ENCODE peak calls at places on chromosomes 2 and 18, in four cellular contexts. H, Y, I and W are unnamed samples.

GRCh38 chr2:235634435-235635152 is 140.8 kb downstream of the AGAP1 start:
- DNase-seq in I (no peak), Y (no peak), H (no peak), W (no peak)

GRCh38 chr18:31010601-31011000 is 31.9 kb downstream of the DSC3 start:
- DNase-seq in H (no peak), I (no peak), Y (no peak), W (no peak)

GRCh38 chr2:101300164-101300563 is 8.3 kb downstream of the RNF149 start:
- DNase-seq in Y (no peak), H (no peak), I (no peak), W (no peak)

GRCh38 chr2:181627545-181627944 is 29.4 kb downstream of the CERKL start:
- DNase-seq in H (no peak), Y (no peak), I (no peak), W (no peak)

GRCh38 chr2:187117483-187117882 is 268.5 kb upstream of the ZSWIM2 start:
- DNase-seq in H (no peak), Y (no peak), I (no peak), W (no peak)

GRCh38 chr2:3532941-3533340 is 13.6 kb upstream of the ADI1 start:
- DNase-seq in Y (no peak), I (no peak), H (no peak), W (no peak)

GRCh38 chr18:36697905-36698304 is 130.9 kb downstream of the TPGS2 start:
- DNase-seq in Y (peak; percentile 76), I (no peak), H (no peak), W (no peak)

GRCh38 chr18:67549946-67550345 is 33.4 kb upstream of the DSEL start:
- DNase-seq in Y (no peak), I (no peak), H (no peak), W (no peak)

GRCh38 chr18:28063181-28063790 is 113.6 kb downstream of the CDH2 start:
- DNase-seq in I (no peak), H (no peak), Y (no peak), W (no peak)

GRCh38 chr2:161474920-161475319 is 58.8 kb downstream of the TBR1 start:
- DNase-seq in Y (no peak), I (no peak), H (no peak), W (no peak)

GRCh38 chr2:195535911-195536522 is 121.0 kb upstream of the SLC39A10 start:
- DNase-seq in I (no peak), H (no peak), Y (peak; percentile 30), W (peak; percentile 37)

GRCh38 chr2:39649491-39649890 is 16.2 kb upstream of the TMEM178A start:
- DNase-seq in H (no peak), Y (no peak), I (no peak), W (no peak)

GRCh38 chr18:54020971-54021370 is 203.5 kb downstream of the MBD2 start:
- DNase-seq in I (no peak), Y (no peak), H (no peak), W (no peak)

GRCh38 chr2:240340361-240340761 is 95.1 kb upstream of the GPC1 start:
- DNase-seq in I (no peak), Y (no peak), H (no peak), W (no peak)

GRCh38 chr2:15511686-15512085 is 49.4 kb downstream of the NBAS start:
- DNase-seq in H (no peak), I (no peak), Y (no peak), W (no peak)

GRCh38 chr18:22467760-22468553 is 50.2 kb upstream of the CTAGE1 start:
- DNase-seq in H (peak; percentile 41), Y (no peak), I (no peak), W (no peak)

GRCh38 chr2:151637284-151637781 is 96.9 kb downstream of the NEB start:
- DNase-seq in I (no peak), Y (peak; percentile 15), H (no peak), W (no peak)

GRCh38 chr2:46029332-46029811 is 267.8 kb upstream of the EPAS1 start:
- DNase-seq in I (no peak), H (no peak), Y (no peak), W (no peak)

GRCh38 chr2:26067980-26068507 is 34.2 kb downstream of the RAB10 start:
- DNase-seq in Y (no peak), H (no peak), I (no peak), W (no peak)

GRCh38 chr2:174717273-174717672 is 47.0 kb downstream of the CHRNA1 start:
- DNase-seq in H (no peak), Y (no peak), I (no peak), W (no peak)

GRCh38 chr18:5463390-5463789 is 80.4 kb downstream of the EPB41L3 start:
- DNase-seq in Y (peak; percentile 74), I (peak; percentile 76), H (peak; percentile 34), W (peak; percentile 31)

GRCh38 chr2:219636941-219637841 is 9.8 kb downstream of the SLC4A3 start:
- DNase-seq in Y (no peak), H (peak; percentile 19), I (no peak), W (no peak)

GRCh38 chr2:201644001-201644400 is 698 bp upstream of the TMEM237 start:
- DNase-seq in Y (peak; percentile 43), H (peak; percentile 71), I (no peak), W (peak; percentile 34)

GRCh38 chr2:23019476-23019875 is 365.5 kb upstream of the KLHL29 start:
- DNase-seq in H (no peak), I (no peak), Y (no peak), W (no peak)

GRCh38 chr2:24919977-24920812 is at the start of gene ADCY3:
- DNase-seq in H (peak; percentile 72), I (peak; percentile 51), Y (no peak), W (peak; percentile 50)

GRCh38 chr18:45505497-45506206 is 109.6 kb upstream of the SLC14A2 start:
- DNase-seq in Y (no peak), I (no peak), H (no peak), W (no peak)

GRCh38 chr2:20561703-20562454 is 89.0 kb downstream of the HS1BP3 start:
- DNase-seq in Y (no peak), H (no peak), I (no peak), W (no peak)

GRCh38 chr2:38443021-38443541 is 66.0 kb upstream of the ATL2 start:
- DNase-seq in H (no peak), I (no peak), Y (peak; percentile 26), W (peak; percentile 37)

DNA sequence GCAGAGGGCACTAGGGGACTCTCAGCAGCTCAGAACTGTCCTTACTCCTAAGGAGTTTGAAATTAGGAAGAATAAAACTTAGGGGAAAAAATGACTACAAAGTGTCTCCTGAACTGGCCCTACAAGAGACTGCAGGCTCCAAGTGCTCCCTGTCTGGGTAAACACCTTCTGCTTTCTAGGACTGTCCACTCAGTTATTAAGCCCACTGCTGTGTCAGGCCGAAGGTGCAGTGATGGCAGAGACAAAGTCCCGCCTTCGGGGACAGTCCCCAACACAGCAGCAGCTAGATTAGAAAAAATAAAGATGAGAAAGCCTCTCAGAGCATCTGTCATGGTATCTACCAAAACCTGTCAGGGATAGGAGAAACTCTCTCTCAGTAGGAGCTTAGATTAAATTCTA is 28.3 kb downstream of the TWIST2 start:
- DNase-seq in H (no peak), I (no peak), Y (no peak), W (no peak)
- TF ChIP-seq CTCF in H (no peak), I (no peak), Y (no peak), W (no peak)

DNA sequence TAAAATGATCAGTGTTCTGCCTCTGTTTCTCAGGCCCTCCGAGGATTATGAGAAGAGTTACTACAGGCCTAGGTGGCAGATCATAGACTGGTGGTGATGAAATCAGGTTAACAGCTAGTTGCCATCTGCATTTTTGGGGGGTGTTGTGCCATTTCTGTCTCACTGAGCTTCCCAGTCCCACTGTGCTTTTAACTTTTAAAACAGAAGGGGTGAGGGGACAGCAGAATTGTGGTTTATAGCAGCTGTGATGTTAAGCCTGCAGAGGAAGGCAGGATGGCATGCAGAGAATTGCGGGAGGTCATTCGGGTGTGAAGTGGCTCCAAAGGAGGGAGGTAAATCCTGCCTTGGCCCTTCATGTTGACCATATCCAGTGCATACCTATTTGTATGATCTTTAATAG is 5.0 kb downstream of the CAB39 start:
- DNase-seq in Y (no peak), H (no peak), I (no peak), W (no peak)
- H3K4me1 ChIP-seq in Y (peaks cover 78% of the 10 kb centered on the region), H (peaks cover 8% of the 10 kb centered on the region), I (peaks cover 37% of the 10 kb centered on the region), W (peaks cover 11% of the 10 kb centered on the region)

DNA sequence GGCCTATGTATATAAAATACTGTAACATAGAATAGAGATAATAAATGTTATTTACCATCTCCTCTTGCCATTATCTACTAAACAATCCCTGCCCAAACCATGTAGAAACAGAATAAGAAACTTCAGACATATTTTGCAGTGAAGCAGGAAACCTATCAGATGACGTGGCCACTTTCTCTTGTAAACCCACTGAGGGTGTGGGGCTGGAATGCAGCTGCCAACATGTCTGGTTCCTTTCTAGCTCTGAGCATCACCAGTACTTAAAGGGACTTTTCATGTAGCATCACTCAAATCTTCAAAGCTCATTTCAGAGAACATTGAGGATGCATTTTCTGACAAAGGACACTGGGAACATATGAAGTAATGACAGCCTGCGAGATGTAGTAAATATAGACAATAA is 251.8 kb downstream of the LPIN1 start:
- DNase-seq in Y (no peak), I (no peak), H (no peak), W (no peak)
- TF ChIP-seq POLR2A in Y (no peak), I (no peak), H (no peak), W (no peak)

GRCh38 chr18:27004056-27004829 is 138.7 kb upstream of the AQP4 start:
- DNase-seq in H (no peak), I (no peak), Y (no peak), W (no peak)
- TF ChIP-seq CTCF in H (peak; percentile 35), I (peak; percentile 33), Y (no peak), W (no peak)

GRCh38 chr2:27170569-27171337 is 21.9 kb downstream of the TCF23 start:
- DNase-seq in I (no peak), H (no peak), Y (no peak), W (no peak)
- H3K4me1 ChIP-seq in I (peaks cover 7% of the 10 kb centered on the region), H (peaks cover 2% of the 10 kb centered on the region), Y (peaks cover 12% of the 10 kb centered on the region), W (peaks cover 10% of the 10 kb centered on the region)